ENCODE peak calls at places on chromosomes 7 and 10, in four cellular contexts. F, J, P and X are unnamed samples.

GRCh38 chr7:107045195-107045960 is 873 bp downstream of the PRKAR2B start:
- DNase-seq in F (no peak), J (no peak), P (no peak), X (no peak)

GRCh38 chr10:58577394-58577793 is 64.7 kb downstream of the BICC1 start:
- DNase-seq in F (peak), J (peak), P (no peak), X (peak)

GRCh38 chr10:11608159-11608966 is 3.1 kb downstream of the USP6NL start:
- DNase-seq in F (no peak), J (no peak), P (no peak), X (no peak)

GRCh38 chr7:143117395-143117794 is 14.5 kb upstream of the PIP start:
- DNase-seq in F (no peak), J (no peak), P (no peak), X (no peak)

GRCh38 chr10:26326874-26327273 is 110.3 kb downstream of the GAD2 start:
- DNase-seq in F (no peak), J (no peak), P (no peak), X (no peak)

GRCh38 chr10:75408512-75408881 is 6.9 kb upstream of the ZNF503 start:
- DNase-seq in F (no peak), J (no peak), P (peak), X (no peak)

GRCh38 chr7:17144313-17144712 is 154.1 kb upstream of the AHR start:
- DNase-seq in F (peak), J (peak), P (no peak), X (peak)

GRCh38 chr10:12201543-12201942 is 5.6 kb downstream of the CDC123 start:
- DNase-seq in F (no peak), J (no peak), P (no peak), X (no peak)

GRCh38 chr10:62166331-62167154 is 102.1 kb downstream of the RTKN2 start:
- DNase-seq in F (peak), J (peak), P (no peak), X (peak)

GRCh38 chr10:43125274-43125845 is 12.9 kb upstream of the CSGALNACT2 start:
- DNase-seq in F (no peak), J (no peak), P (no peak), X (no peak)

GRCh38 chr10:131512852-131513251 is 201.3 kb upstream of the TCERG1L start:
- DNase-seq in F (no peak), J (no peak), P (no peak), X (no peak)

GRCh38 chr7:155299539-155300202 is 2.0 kb downstream of the INSIG1 start:
- DNase-seq in F (no peak), J (peak), P (peak), X (peak)

GRCh38 chr7:53539558-53539957 is 504.1 kb downstream of the POM121L12 start:
- DNase-seq in F (no peak), J (no peak), P (no peak), X (no peak)

GRCh38 chr10:636769-637168 is 52.7 kb downstream of the DIP2C start:
- DNase-seq in F (no peak), J (no peak), P (no peak), X (no peak)

GRCh38 chr10:1608408-1609037 is 128.8 kb downstream of the ADARB2 start:
- DNase-seq in F (no peak), J (no peak), P (no peak), X (no peak)

GRCh38 chr7:2717293-2717904 is 29.4 kb downstream of the AMZ1 start:
- DNase-seq in F (peak), J (no peak), P (peak), X (peak)

GRCh38 chr7:20744913-20745587 is 41.6 kb downstream of the SP8 start:
- DNase-seq in F (peak), J (no peak), P (peak), X (peak)

GRCh38 chr7:130065500-130066152 is 4.7 kb upstream of the KLHDC10 start:
- DNase-seq in F (peak), J (peak), P (no peak), X (peak)

GRCh38 chr10:86725980-86726976 is 30.1 kb upstream of the BMPR1A start:
- DNase-seq in F (no peak), J (no peak), P (no peak), X (no peak)

GRCh38 chr10:69847883-69848282 is 46.2 kb downstream of the COL13A1 start:
- DNase-seq in F (no peak), J (peak), P (no peak), X (no peak)

GRCh38 chr7:92731327-92732063 is 104.9 kb downstream of the CDK6 start:
- DNase-seq in F (peak), J (peak), P (no peak), X (peak)

GRCh38 chr10:103241262-103242011 is 4.2 kb upstream of the RPEL1 start:
- DNase-seq in F (peak), J (peak), P (peak), X (peak)

GRCh38 chr7:46315891-46316290 is 394.8 kb upstream of the IGFBP3 start:
- DNase-seq in F (peak), J (peak), P (peak), X (peak)

DNA sequence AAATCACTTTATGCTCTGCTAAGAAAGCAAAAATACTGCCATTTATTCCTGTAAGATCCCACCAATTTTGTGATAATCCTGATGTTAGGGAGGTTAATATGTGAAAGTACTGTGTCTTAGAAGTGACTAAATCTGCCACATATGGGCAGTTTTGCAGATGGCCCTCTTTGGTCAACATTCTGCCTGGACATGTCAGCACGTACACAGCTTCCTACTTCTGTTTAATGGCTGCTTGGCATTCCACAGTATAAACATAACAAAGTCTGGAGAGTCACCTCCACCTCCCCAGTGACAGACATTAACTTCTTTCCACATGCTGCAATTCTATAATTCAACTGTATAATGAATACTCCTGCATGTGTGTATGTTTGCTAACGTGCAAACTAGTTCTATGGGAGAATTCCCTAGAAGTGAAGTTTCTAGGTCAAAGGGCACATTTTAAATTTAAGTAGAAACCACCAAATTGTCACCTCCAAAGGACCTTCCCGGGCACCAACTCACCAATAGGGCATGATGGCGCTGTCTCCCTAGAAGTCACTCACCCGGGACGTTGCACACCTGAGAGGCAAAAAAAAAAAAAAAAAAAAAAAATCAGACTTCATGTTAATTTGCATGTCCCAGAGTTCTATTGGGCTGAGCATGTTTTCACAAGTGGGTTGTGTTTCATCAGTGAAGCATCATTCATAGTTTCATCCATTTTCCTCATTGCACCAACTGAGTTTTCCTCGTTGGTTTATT is 38.9 kb downstream of the MKI67 start:
- DNase-seq in F (no peak), J (peak), P (no peak), X (no peak)
- TF ChIP-seq CTCF in F (no peak), J (no peak), P (no peak), X (no peak)

GRCh38 chr10:5691786-5692185 is 7.1 kb downstream of the TASOR2 start:
- DNase-seq in F (no peak), J (no peak), P (no peak), X (no peak)
- H3K4me3 ChIP-seq in F (no peak), J (no peak), P (no peak), X (no peak)

DNA sequence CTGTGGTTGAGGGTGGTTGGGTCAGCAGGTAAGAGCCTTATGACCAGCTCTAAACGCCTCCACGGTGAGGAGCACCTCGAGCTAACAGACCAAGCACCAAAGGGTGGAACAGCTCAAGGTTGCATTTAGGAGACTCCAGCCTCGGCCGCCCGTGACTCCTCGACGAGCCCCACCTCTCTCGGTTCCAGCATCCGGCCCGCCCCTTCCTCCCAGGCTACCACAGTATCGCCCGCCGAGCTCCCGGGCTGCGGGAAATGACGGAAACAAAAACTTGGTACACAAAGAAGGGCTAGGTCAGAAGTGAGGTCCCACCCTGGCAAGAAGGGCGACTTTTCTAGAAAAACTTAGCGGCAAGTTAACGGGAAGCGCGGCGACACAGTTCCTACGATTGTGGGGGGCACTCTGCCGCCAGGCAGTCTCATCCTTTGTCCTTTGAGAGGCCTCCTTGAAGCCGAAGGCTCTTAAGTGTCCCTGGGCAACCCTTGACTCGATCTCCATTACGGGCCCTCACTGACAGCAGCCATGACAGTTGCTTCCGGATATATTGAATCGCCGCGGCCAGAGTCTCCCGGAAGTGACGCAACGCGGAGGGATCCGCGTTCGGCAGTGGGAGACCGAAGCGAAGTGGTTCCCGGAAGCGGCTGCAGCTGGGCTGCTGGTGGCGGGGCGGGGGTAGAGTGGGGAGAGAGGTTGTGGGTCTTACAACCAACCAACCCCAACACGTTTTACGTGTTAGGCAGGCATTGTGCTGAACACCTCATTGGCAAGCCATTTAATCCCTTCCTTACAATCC is 40.2 kb upstream of the ZNF518A start:
- DNase-seq in F (peak), J (peak), P (no peak), X (peak)
- TF ChIP-seq CTCF in F (no peak), J (no peak), P (no peak), X (no peak)

DNA sequence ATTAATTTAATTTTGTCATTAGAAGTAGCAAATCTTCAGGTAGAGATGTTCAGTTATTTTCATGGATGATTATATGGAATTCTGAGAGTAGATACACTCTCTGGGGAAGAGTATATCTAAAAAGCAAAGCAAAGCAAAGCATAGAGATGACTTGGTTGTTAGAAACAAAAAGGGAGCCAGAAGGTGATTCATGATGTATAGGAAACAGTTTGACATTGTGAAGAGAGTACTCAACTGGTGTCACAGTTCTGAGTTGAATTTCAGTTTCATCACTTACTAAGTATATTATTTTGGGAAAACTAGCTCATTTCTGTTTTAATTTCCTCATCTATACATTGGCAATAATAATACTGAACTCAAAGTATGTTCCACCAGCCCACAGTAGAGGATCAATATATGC is 86.9 kb downstream of the SEMA3C start:
- DNase-seq in F (peak), J (no peak), P (no peak), X (no peak)
- H3K4me3 ChIP-seq in F (no peak), J (no peak), P (no peak), X (no peak)

GRCh38 chr10:15167411-15168295 is 840 bp downstream of the NMT2 start:
- DNase-seq in F (peak), J (peak), P (peak), X (peak)
- TF ChIP-seq CTCF in F (peak), J (peak), P (peak), X (peak)

GRCh38 chr7:63073736-63074135 is 924.9 kb upstream of the ZNF722 start:
- DNase-seq in F (no peak), J (no peak), P (no peak), X (no peak)
- H3K4me3 ChIP-seq in F (no peak), J (no peak), P (no peak), X (no peak)

DNA sequence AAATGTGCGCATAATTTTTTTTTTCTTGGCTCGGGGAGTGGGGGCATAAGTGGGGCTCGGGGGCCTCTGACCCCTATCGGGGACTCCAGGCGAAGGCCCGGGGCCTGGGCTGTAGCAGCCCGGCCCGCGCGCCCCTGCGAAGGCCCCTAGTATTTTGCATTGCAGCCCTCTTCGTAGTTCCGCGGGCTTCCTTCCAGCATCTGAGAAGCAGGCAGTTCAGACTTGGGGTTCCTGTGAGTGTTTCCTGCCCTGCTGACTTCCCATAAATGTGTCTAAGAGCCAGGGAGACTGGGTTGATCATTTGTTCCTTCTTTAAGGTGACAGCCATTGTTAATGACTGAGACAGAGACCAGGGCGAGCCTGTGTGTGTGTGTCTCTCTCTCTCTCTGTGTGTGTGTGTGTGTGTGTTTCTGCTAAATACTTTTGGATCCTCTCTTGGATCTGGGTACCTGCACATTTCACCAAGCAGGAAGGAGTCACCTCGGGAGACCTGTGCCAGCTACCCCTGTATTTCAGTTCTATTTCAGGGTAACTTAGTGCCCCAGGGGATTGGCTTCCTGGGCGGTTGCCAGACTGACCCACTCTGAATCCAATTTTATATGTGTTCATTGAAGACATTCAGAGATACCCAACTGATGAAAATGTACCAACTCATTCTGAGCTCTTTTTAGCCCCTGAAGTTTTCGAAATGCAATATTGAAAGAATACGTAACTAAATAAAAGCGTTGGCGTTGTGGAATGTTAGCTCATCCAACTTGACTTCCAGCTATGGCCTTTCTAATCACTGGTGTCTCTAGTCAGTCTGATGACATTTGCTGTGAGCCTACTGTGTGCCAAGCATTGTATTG is 811 bp downstream of the MSRB2 start:
- DNase-seq in F (peak), J (peak), P (peak), X (peak)
- TF ChIP-seq CTCF in F (no peak), J (no peak), P (no peak), X (no peak)